ENCODE peak calls at places on chromosomes 11 and 22, in nine cellular contexts. R, H, Z, V, I, P, L, C and B are unnamed samples.

GRCh38 chr11:26901162-26901561 is 92.8 kb upstream of the FIBIN start:
- DNase-seq in C (no peak), R (no peak), Z (no peak), I (no peak), H (peak; percentile 38), P (no peak), L (no peak), V (no peak), B (no peak)

GRCh38 chr22:32660292-32660691 is 141.2 kb upstream of the TIMP3 start:
- DNase-seq in L (peak; percentile 49), V (no peak), R (peak; percentile 55), P (peak; percentile 92), I (peak; percentile 26), H (peak; percentile 50), C (peak; percentile 45), Z (no peak), B (peak; percentile 74)

GRCh38 chr11:70477607-70478006 is 79.3 kb downstream of the CTTN start:
- DNase-seq in Z (no peak), C (no peak), R (no peak), H (no peak), P (no peak), L (no peak), I (no peak), V (peak; percentile 30), B (no peak)

GRCh38 chr22:24601217-24602104 is 1.5 kb upstream of the GGT1 start:
- DNase-seq in P (peak; percentile 47), L (peak; percentile 58), H (no peak), V (no peak), C (peak; percentile 80), Z (no peak), R (no peak), I (peak; percentile 25), B (peak; percentile 90)

GRCh38 chr11:84396521-84396920 is 1110.4 kb upstream of the CCDC90B start:
- DNase-seq in Z (no peak), H (no peak), P (no peak), I (no peak), L (no peak), V (no peak), C (no peak), R (no peak), B (no peak)

GRCh38 chr11:125390949-125391348 is 105.1 kb downstream of the FEZ1 start:
- DNase-seq in H (peak; percentile 21), L (no peak), I (no peak), R (no peak), P (no peak), C (no peak), Z (no peak), V (no peak), B (no peak)

GRCh38 chr11:86228269-86228966 is 16.1 kb upstream of the EED start:
- DNase-seq in P (no peak), C (no peak), Z (no peak), L (no peak), H (no peak), R (no peak), I (no peak), V (no peak), B (no peak)

GRCh38 chr22:20979940-20980453 is 2.1 kb upstream of the LZTR1 start:
- DNase-seq in V (no peak), H (no peak), R (no peak), L (no peak), C (no peak), P (no peak), I (no peak), Z (no peak), B (no peak)

GRCh38 chr11:61516675-61517516 is 8.3 kb downstream of the LRRC10B start:
- DNase-seq in H (no peak), C (peak; percentile 10), R (peak; percentile 61), L (peak; percentile 28), V (no peak), I (no peak), Z (no peak), P (peak; percentile 88), B (peak; percentile 29)

GRCh38 chr22:25077964-25078363 is 121.7 kb upstream of the CRYBB3 start:
- DNase-seq in V (no peak), C (no peak), R (no peak), Z (no peak), H (no peak), P (no peak), I (no peak), L (no peak), B (no peak)

GRCh38 chr11:134388590-134388989 is 23.5 kb downstream of the B3GAT1 start:
- DNase-seq in R (no peak), P (no peak), H (no peak), L (no peak), C (no peak), Z (peak; percentile 28), I (peak; percentile 37), V (no peak), B (no peak)

GRCh38 chr11:130513132-130513531 is 64.7 kb downstream of the ADAMTS15 start:
- DNase-seq in I (peak; percentile 96), C (no peak), Z (no peak), V (no peak), P (no peak), R (no peak), H (no peak), L (no peak), B (no peak)

GRCh38 chr22:30940655-30941362 is 27.8 kb downstream of the MORC2 start:
- DNase-seq in L (no peak), R (no peak), H (no peak), C (no peak), P (no peak), V (no peak), I (no peak), Z (no peak), B (no peak)

GRCh38 chr11:100805509-100806199 is 118.6 kb downstream of the ARHGAP42 start:
- DNase-seq in P (no peak), V (no peak), Z (no peak), C (no peak), H (peak; percentile 17), R (no peak), L (no peak), I (no peak), B (no peak)

GRCh38 chr11:77066229-77067023 is at the start of gene CAPN5:
- DNase-seq in P (peak; percentile 98), I (peak; percentile 78), L (peak; percentile 89), Z (peak; percentile 26), H (peak; percentile 94), C (peak; percentile 89), R (peak; percentile 42), V (peak; percentile 87), B (peak; percentile 94)

GRCh38 chr11:94036096-94036495 is 14.9 kb downstream of the HEPHL1 start:
- DNase-seq in I (no peak), L (no peak), R (no peak), Z (no peak), P (no peak), H (no peak), V (no peak), C (no peak), B (no peak)

GRCh38 chr11:70428701-70429427 is 30.5 kb downstream of the CTTN start:
- DNase-seq in I (no peak), P (no peak), V (no peak), L (no peak), H (no peak), Z (no peak), C (no peak), R (no peak), B (no peak)

GRCh38 chr11:46554205-46555162 is 39.3 kb downstream of the AMBRA1 start:
- DNase-seq in Z (no peak), H (peak; percentile 81), P (peak; percentile 72), I (no peak), R (peak; percentile 48), L (peak; percentile 84), C (peak; percentile 82), V (no peak), B (peak; percentile 42)

GRCh38 chr11:63915961-63916836 is 765 bp downstream of the RCOR2 start:
- DNase-seq in H (no peak), C (peak; percentile 31), P (peak; percentile 98), V (no peak), L (peak; percentile 59), Z (no peak), I (no peak), R (no peak), B (no peak)

GRCh38 chr11:109853156-109853776 is 239.9 kb upstream of the ZC3H12C start:
- DNase-seq in V (no peak), Z (peak; percentile 31), I (peak; percentile 31), C (peak; percentile 66), R (peak; percentile 60), H (peak; percentile 86), L (peak; percentile 67), P (no peak), B (no peak)

GRCh38 chr11:119676461-119677020 is 52.5 kb downstream of the NECTIN1 start:
- DNase-seq in V (no peak), I (no peak), C (no peak), H (peak; percentile 31), P (no peak), L (no peak), Z (no peak), R (no peak), B (no peak)

GRCh38 chr11:122248939-122249338 is 132.9 kb upstream of the BLID start:
- DNase-seq in P (no peak), H (no peak), Z (no peak), R (no peak), I (no peak), V (no peak), L (no peak), C (no peak), B (no peak)

GRCh38 chr11:102831128-102831708 is 12.2 kb downstream of the MMP3 start:
- DNase-seq in V (no peak), H (peak; percentile 58), I (no peak), L (peak; percentile 16), P (peak; percentile 92), Z (no peak), C (no peak), R (no peak), B (no peak)

GRCh38 chr11:6027501-6027900 is 3.1 kb downstream of the OR56A1 start:
- DNase-seq in H (no peak), C (no peak), P (no peak), Z (no peak), R (no peak), I (no peak), V (no peak), L (no peak), B (no peak)

GRCh38 chr11:72321381-72321996 is 77.5 kb upstream of the PHOX2A start:
- DNase-seq in Z (no peak), I (no peak), C (peak; percentile 55), R (no peak), L (peak; percentile 28), P (no peak), V (no peak), H (peak; percentile 73), B (no peak)

GRCh38 chr22:37379085-37379484 is 48.2 kb downstream of the ELFN2 start:
- DNase-seq in L (no peak), V (no peak), R (no peak), H (no peak), C (no peak), Z (no peak), P (no peak), I (no peak), B (no peak)

GRCh38 chr11:5992150-5992549 is 5.4 kb upstream of the OR52L1 start:
- DNase-seq in C (no peak), R (no peak), Z (no peak), H (no peak), I (no peak), L (no peak), P (no peak), V (no peak), B (no peak)